ENCODE peak calls at places on chromosomes 16 and 17, in seven cellular contexts. B is Panc1, V is HCT116, L is HepG2, Y is GM23338, Q is upper lobe of left lung, W is K562. A is an unnamed sample. For H3K4me1, the result is how much of the 10 kb centered on the place peaks cover.

GRCh38 chr17:49473900-49474751 is 21.0 kb upstream of the NGFR start:
- ATAC-seq in B (no peak), V (no peak), L (no peak), Y (no peak), Q (no peak), W (no peak), A (no peak)

GRCh38 chr16:78128920-78129319 is 29.5 kb downstream of the WWOX start:
- ATAC-seq in B (no peak), V (no peak), L (no peak), Y (no peak), Q (no peak), W (no peak), A (no peak)

GRCh38 chr17:27222515-27222914 is 71.4 kb upstream of the WSB1 start:
- ATAC-seq in B (no peak), V (no peak), L (no peak), Y (no peak), Q (no peak), W (no peak), A (no peak)

GRCh38 chr16:66248096-66248495 is 118.4 kb upstream of the CDH5 start:
- ATAC-seq in B (no peak), V (no peak), L (no peak), Y (no peak), Q (peak), W (no peak), A (peak)

GRCh38 chr17:65013613-65014391 is 42.7 kb downstream of the GNA13 start:
- ATAC-seq in B (no peak), V (peak), L (no peak), Y (no peak), Q (peak), W (no peak), A (peak)

GRCh38 chr17:2250140-2251095 is 53.2 kb downstream of the SMG6 start:
- ATAC-seq in B (no peak), V (no peak), L (no peak), Y (no peak), Q (no peak), W (no peak), A (no peak)

GRCh38 chr16:23270654-23271053 is 31.4 kb upstream of the SCNN1B start:
- ATAC-seq in B (no peak), V (no peak), L (no peak), Y (no peak), Q (no peak), W (no peak), A (no peak)

GRCh38 chr17:82602487-82602886 is 45.8 kb downstream of the WDR45B start:
- ATAC-seq in B (no peak), V (no peak), L (no peak), Y (no peak), Q (no peak), W (no peak), A (no peak)

GRCh38 chr17:12256380-12256995 is 235.8 kb downstream of the MAP2K4 start:
- ATAC-seq in B (no peak), V (peak), L (peak), Y (peak), Q (peak), W (peak), A (no peak)

GRCh38 chr17:14211246-14211645 is 25.4 kb downstream of the CDRT15 start:
- ATAC-seq in B (no peak), V (no peak), L (no peak), Y (no peak), Q (no peak), W (no peak), A (no peak)

GRCh38 chr16:53822936-53823529 is 119.1 kb downstream of the FTO start:
- ATAC-seq in B (no peak), V (no peak), L (no peak), Y (no peak), Q (peak), W (no peak), A (no peak)

GRCh38 chr17:20996724-20997615 is 45.8 kb downstream of the USP22 start:
- ATAC-seq in B (peak), V (no peak), L (peak), Y (peak), Q (no peak), W (no peak), A (no peak)

GRCh38 chr17:20997711-20998570 is 44.9 kb downstream of the USP22 start:
- ATAC-seq in B (peak), V (peak), L (peak), Y (peak), Q (no peak), W (peak), A (no peak)

GRCh38 chr17:20994779-20995149 is 48.0 kb downstream of the USP22 start:
- ATAC-seq in B (no peak), V (no peak), L (no peak), Y (no peak), Q (no peak), W (no peak), A (no peak)

GRCh38 chr17:20995164-20995872 is 47.5 kb downstream of the USP22 start:
- ATAC-seq in B (no peak), V (no peak), L (peak), Y (no peak), Q (no peak), W (no peak), A (no peak)

DNA sequence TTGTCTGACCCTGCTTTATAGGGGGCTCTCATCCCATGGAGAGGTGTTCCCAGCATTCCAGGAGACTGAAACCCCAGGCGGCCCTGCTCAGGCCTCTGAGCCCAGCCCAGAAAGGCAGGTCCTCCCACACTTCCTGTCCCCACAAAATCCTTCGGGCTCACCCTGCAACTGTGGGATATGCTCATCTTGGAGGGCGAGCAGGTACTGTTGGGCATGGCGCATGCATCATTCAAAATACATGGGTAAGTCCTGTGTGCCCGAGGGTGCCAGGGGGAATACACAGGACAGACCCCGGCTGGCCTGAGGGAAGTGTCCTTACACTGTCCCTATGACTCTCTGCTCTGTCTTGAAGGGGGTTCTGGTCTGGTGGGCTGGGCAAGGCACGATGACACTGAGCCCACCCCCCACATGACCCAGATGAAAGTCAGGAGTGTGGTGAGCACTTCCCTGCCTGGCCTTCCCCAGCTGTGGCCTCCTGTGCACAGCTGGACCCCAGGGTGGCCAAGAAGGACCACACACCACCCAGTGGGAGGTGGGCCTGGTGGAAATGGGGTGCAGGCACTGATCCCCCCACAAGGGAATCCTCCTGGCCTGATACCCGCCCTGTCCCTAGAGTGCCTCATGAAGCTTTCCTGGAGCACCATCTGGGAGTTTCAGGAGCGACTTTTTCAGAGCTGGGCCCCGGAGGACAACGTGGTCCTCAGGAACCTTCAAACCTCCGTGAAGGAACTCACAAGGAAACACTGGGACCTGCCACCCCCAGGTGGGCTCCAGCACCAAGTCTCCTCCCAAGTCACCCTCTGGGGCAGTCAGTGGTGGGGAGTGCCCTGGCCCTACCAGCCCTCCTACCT is 46.7 kb downstream of the USP22 start:
- ATAC-seq in B (no peak), V (no peak), L (peak), Y (no peak), Q (no peak), W (no peak), A (no peak)
- TF ChIP-seq POLR2AphosphoS5 in B (no peak), V (no peak), L (no peak), Y (no peak), Q (no peak), W (no peak), A (no peak)

DNA sequence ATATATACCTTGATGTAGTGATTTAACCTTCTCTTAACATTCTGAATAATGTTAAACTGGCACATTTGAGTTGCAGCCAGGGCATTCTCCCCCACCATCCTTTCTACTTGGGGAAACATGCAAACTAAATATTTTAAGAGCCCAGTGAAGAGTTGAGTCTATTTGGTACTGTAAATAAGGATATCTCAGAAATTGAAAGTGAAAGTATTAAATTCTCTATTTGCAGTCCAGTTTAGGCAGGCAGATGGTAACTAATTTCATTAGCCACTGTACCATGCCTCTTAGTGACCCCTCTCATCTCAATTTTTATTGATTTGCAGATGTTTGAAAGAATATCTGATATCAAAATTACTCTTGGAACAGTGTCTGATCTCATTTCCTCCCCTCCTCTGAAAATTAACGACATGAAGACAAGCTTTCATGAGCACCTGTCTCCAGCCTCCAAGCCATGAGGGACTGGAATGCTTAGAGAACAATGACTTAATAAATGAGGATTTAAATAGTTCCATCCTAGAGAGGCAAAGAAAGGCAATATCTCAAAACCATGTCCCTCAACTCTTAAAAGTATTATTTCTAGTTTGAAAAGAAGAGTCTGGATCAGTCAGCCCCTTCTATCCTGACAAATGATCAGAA is 137.3 kb downstream of the ANKFN1 start:
- ATAC-seq in B (no peak), V (no peak), L (no peak), Y (no peak), Q (no peak), W (no peak), A (no peak)
- H3K4me3 ChIP-seq in B (peak), V (no peak), L (no peak), Y (no peak), Q (no peak), W (no peak), A (no peak)

GRCh38 chr17:74759243-74759801 is 10.9 kb downstream of the NHERF1 start:
- ATAC-seq in B (peak), V (peak), L (peak), Y (peak), Q (no peak), W (no peak), A (no peak)
- H3K4me1 ChIP-seq in B (under half), V (half or more), L (half or more), Y (under half), Q (half or more), W (under half), A (half or more)

DNA sequence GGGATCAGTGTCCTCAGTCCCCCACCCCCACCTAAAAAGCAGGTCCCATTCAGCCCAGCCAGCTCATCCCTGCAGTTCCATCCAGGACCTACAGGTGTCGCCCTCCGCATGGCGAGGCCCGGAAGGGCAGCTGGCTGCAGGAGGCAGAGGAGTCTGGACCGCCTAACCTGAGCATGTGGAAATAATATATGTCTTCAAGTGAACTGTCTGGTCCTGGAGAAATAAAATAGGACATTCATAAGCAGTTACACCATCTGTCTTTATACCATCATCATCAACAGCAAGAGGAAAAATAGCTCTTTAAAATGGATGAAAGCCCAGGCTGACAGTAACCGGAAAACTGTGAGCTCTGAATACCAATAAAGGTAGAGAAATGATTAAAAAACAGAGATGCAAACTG is 215.3 kb downstream of the ZFHX3 start:
- ATAC-seq in B (peak), V (peak), L (peak), Y (peak), Q (peak), W (peak), A (peak)
- TF ChIP-seq POLR2AphosphoS5 in B (no peak), V (no peak), L (no peak), Y (no peak), Q (no peak), W (no peak), A (peak)

GRCh38 chr17:81386141-81386645 is 9.1 kb upstream of the BAHCC1 start:
- ATAC-seq in B (peak), V (no peak), L (no peak), Y (peak), Q (no peak), W (no peak), A (no peak)
- H3K4me3 ChIP-seq in B (peak), V (peak), L (peak), Y (peak), Q (no peak), W (peak), A (peak)

GRCh38 chr16:84105948-84106740 is 10.6 kb downstream of the MBTPS1 start:
- ATAC-seq in B (no peak), V (no peak), L (no peak), Y (no peak), Q (no peak), W (no peak), A (no peak)
- H3K4me1 ChIP-seq in B (under half), V (under half), L (under half), Y (under half), Q (under half), W (under half), A (under half)

A was measured in gastroesophageal sphincter.